ENCODE peak calls at places on chromosome 19, in five cellular contexts. N, D, B, K and Q are unnamed samples. For H3K9me3, the result is how much of the 10 kb centered on the place peaks cover.

GRCh38 chr19:51719251-51719901 is 4.4 kb downstream of the HAS1 start:
- DNase-seq in D (no peak), N (no peak), K (no peak), B (no peak), Q (no peak)

GRCh38 chr19:41226053-41226873 is 7.2 kb downstream of the AXL start:
- DNase-seq in B (peak), D (peak), N (peak), K (no peak), Q (peak)

GRCh38 chr19:32651729-32652140 is 23.2 kb downstream of the ANKRD27 start:
- DNase-seq in D (no peak), K (no peak), B (peak), N (no peak), Q (no peak)

GRCh38 chr19:3606690-3607289 is at the start of gene TBXA2R:
- DNase-seq in N (peak), K (peak), B (peak), D (peak), Q (no peak)

GRCh38 chr19:49546825-49547565 is 19.2 kb downstream of the RCN3 start:
- DNase-seq in B (peak), D (no peak), N (peak), K (no peak), Q (peak)

GRCh38 chr19:47749326-47749725 is 4.0 kb downstream of the NOP53 start:
- DNase-seq in N (no peak), K (no peak), B (no peak), D (no peak), Q (no peak)

GRCh38 chr19:51690359-51691121 is 2.6 kb upstream of the SPACA6 start:
- DNase-seq in D (no peak), K (peak), N (no peak), B (peak), Q (peak)

GRCh38 chr19:46299004-46299509 is 2.2 kb downstream of the HIF3A start:
- DNase-seq in N (peak), K (peak), D (peak), B (peak), Q (peak)

GRCh38 chr19:19051478-19052213 is 12.1 kb upstream of the SLC25A42 start:
- DNase-seq in D (no peak), N (no peak), B (no peak), K (no peak), Q (no peak)

GRCh38 chr19:12574036-12574435 is 22.8 kb upstream of the ZNF564 start:
- DNase-seq in D (no peak), K (peak), B (peak), N (no peak), Q (no peak)

GRCh38 chr19:41626278-41626677 is 596 bp downstream of the CEACAM4 start:
- DNase-seq in K (no peak), D (no peak), N (no peak), B (no peak), Q (no peak)

GRCh38 chr19:38384209-38385027 is 3.4 kb downstream of the GGN start:
- DNase-seq in B (no peak), N (no peak), K (no peak), D (no peak), Q (no peak)
- TF ChIP-seq CTCF in B (no peak), N (no peak), K (no peak), D (no peak), Q (peak)

GRCh38 chr19:850979-851335 is 1.1 kb upstream of the ELANE start:
- DNase-seq in N (no peak), B (no peak), D (no peak), K (no peak), Q (no peak)

GRCh38 chr19:853014-853553 is 981 bp downstream of the ELANE start:
- DNase-seq in B (no peak), D (no peak), N (no peak), K (no peak), Q (no peak)

GRCh38 chr19:848457-848921 is 3.6 kb upstream of the ELANE start:
- DNase-seq in N (no peak), D (no peak), B (no peak), K (peak), Q (no peak)

GRCh38 chr19:852136-853013 is at the start of gene ELANE:
- DNase-seq in D (no peak), N (no peak), B (no peak), K (peak), Q (no peak)

GRCh38 chr19:850221-850978 is 1.7 kb upstream of the ELANE start:
- DNase-seq in K (peak), B (peak), D (peak), N (peak), Q (peak)
- H3K9me3 ChIP-seq in K (under half), B (under half), D (under half), N (under half), Q (under half)

DNA sequence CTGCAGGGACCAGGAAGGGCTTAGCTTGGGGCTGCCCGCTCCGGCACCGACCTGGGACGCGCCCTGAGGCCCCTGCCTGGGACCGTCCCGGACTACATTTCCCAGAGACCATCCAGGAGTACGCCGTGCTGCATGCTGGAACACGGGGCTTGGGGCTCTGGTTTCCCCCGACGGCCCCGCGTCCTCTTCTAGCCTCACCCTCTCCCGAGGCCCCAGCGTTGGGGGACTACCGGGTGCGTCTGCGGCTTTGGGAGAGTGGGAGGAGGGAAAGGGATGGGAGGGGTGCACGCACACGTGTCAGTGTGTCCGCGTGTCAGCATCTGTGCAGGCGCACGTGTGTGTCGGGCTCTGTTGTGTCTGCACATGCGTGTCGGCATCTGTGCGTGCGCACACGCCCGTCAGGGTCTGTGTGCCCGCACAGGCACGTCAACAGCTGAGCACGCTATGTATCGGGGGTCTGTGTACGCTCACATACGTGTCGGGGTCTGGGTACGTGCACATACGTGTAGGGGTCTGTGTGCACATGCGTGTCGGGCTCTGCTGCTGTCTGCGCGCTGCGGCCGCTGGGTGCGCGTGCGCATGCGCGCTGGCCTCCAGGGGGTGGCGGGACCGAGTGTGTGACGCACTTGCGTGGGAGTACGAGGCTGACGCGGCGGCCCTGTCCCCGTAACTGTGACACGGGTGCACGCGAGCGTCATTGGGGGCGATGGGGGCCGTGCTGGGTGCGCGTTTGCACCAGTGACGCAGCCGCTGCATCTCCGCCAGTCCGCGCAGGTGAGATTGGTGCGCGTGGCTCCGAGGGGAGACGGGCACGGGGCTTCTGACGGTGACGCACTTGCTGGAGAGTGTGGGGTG is at the start of gene ZNF331:
- DNase-seq in D (peak), B (peak), K (peak), N (peak), Q (no peak)
- TF ChIP-seq CTCF in D (peak), B (no peak), K (peak), N (peak), Q (peak)

DNA sequence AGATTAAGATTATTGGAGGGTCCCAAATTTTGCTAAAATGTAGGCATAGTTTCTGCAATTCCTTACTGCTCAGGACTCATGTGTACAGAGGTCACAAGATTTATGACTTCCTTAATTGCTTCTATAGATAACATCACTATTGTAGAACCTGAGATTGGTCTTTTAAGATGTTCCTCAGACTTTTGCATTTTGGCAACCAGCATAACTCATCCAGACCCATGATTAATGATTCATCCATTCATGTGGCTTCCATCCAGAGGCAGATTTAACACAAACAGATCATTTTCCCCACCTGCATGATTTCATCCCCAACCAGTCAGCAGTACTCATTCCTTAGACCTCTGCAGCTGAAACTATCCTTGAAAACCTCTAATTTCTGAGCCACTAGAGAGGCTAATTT is 34.5 kb upstream of the CEACAM8 start:
- DNase-seq in B (no peak), D (no peak), K (no peak), N (no peak), Q (no peak)
- H3K9me3 ChIP-seq in B (under half), D (under half), K (under half), N (under half), Q (under half)

GRCh38 chr19:16296713-16297112 is 27.9 kb upstream of the KLF2 start:
- DNase-seq in B (no peak), K (no peak), D (no peak), N (no peak), Q (no peak)
- TF ChIP-seq CTCF in B (no peak), K (no peak), D (no peak), N (no peak), Q (no peak)